ENCODE peak calls at places on chromosomes 12 and 14, in four cellular contexts. D, B, A and R are unnamed samples.

GRCh38 chr12:15602051-15602672 is 187.0 kb downstream of the EPS8 start:
- DNase-seq in D (no peak), B (peak; percentile 31), A (no peak), R (no peak)

GRCh38 chr12:59164991-59165718 is 244.9 kb upstream of the LRIG3 start:
- DNase-seq in A (no peak), D (no peak), B (peak; percentile 64), R (peak; percentile 44)

GRCh38 chr14:51677738-51678137 is 26.0 kb downstream of the FRMD6 start:
- DNase-seq in B (no peak), D (no peak), A (no peak), R (no peak)

GRCh38 chr12:645563-646071 is 17.6 kb downstream of the NINJ2 start:
- DNase-seq in D (no peak), B (peak; percentile 62), A (no peak), R (peak; percentile 35)

GRCh38 chr12:47832263-47832933 is 12.7 kb upstream of the HDAC7 start:
- DNase-seq in A (no peak), D (no peak), B (no peak), R (no peak)

GRCh38 chr14:51657762-51658161 is 6.1 kb downstream of the FRMD6 start:
- DNase-seq in D (no peak), A (no peak), B (peak; percentile 61), R (no peak)

GRCh38 chr14:70698288-70698687 is 56.6 kb downstream of the TTC9 start:
- DNase-seq in A (no peak), B (peak; percentile 19), D (no peak), R (peak; percentile 44)

GRCh38 chr14:22159049-22159448 is 430.0 kb downstream of the DAD1 start:
- DNase-seq in A (no peak), B (no peak), D (no peak), R (no peak)

GRCh38 chr12:12616512-12617275 is 5.0 kb downstream of the CREBL2 start:
- DNase-seq in D (no peak), B (peak; percentile 44), A (no peak), R (no peak)

GRCh38 chr12:100820314-100820713 is 25.7 kb downstream of the ANO4 start:
- DNase-seq in D (no peak), A (no peak), B (peak; percentile 67), R (no peak)

GRCh38 chr12:57864811-57865751 is 18.6 kb upstream of the CTDSP2 start:
- DNase-seq in B (peak; percentile 77), D (no peak), A (peak; percentile 73), R (peak; percentile 65)

GRCh38 chr12:109738878-109739665 is 25.4 kb downstream of the FAM222A start:
- DNase-seq in A (no peak), D (peak; percentile 25), B (peak; percentile 1), R (no peak)

GRCh38 chr12:31325524-31325875 is 450 bp downstream of the SINHCAF start:
- DNase-seq in A (no peak), D (no peak), B (no peak), R (no peak)

GRCh38 chr12:77667101-77667500 is 163.6 kb upstream of the NAV3 start:
- DNase-seq in D (no peak), A (no peak), B (peak; percentile 4), R (peak; percentile 82)

GRCh38 chr12:47773062-47773857 is at the start of gene SLC48A1:
- DNase-seq in A (peak; percentile 85), D (peak; percentile 79), B (peak; percentile 46), R (peak; percentile 78)

GRCh38 chr12:105960319-105961076 is 178.3 kb downstream of the NUAK1 start:
- DNase-seq in D (no peak), A (no peak), B (no peak), R (no peak)
- H2BK5ac ChIP-seq in D (no peak overlapping the region), A (no peak overlapping the region), B (no peak overlapping the region), R (no peak overlapping the region)

GRCh38 chr12:114657597-114657920 is 26.4 kb downstream of the TBX3 start:
- DNase-seq in B (no peak), D (no peak), A (no peak), R (no peak)

GRCh38 chr12:114659084-114659483 is 24.9 kb downstream of the TBX3 start:
- DNase-seq in D (no peak), B (no peak), A (no peak), R (no peak)

GRCh38 chr12:114658002-114658441 is 26.0 kb downstream of the TBX3 start:
- DNase-seq in B (peak; percentile 13), A (no peak), D (no peak), R (no peak)

GRCh38 chr12:114655934-114656697 is 27.9 kb downstream of the TBX3 start:
- DNase-seq in B (peak; percentile 93), A (no peak), D (no peak), R (peak; percentile 78)

DNA sequence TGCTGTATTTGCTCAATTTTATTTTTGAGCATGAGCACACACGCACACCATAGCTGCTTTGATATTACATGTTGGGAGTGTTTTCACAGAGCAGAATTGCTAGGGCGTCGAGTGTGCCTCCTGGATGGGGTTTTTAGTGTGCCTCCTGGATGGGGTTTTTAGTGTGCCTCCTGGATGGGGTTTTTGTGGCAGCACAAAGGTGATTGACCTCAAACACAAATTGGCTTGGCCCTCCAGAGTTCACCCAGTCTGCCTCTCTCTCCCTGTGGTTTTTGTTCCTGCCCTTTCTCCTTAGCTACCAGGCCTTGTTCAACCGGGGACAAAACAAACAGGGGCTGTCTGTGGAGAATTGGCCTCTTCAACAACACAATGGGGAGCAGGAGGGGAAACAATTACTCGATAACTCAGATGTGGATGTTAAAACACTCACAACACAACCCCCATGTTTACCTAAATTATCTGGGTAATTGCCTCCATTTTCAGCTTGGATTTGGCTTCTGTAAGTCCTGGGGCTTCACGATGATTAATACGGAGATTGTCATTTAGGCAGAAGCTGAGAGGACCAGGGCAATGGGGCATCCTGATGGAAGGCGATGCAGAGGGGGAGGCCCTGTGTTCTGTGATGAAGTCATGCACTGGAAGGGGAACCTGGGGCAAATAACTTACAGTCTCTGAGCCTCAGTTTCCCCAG is 26.9 kb downstream of the TBX3 start:
- DNase-seq in B (no peak), D (peak; percentile 42), A (peak; percentile 47), R (no peak)
- H2BK15ac ChIP-seq in B (no peak overlapping the region), D (no peak overlapping the region), A (no peak overlapping the region), R (no peak overlapping the region)

GRCh38 chr12:119673634-119674033 is 5.7 kb downstream of the PRKAB1 start:
- DNase-seq in D (no peak), A (no peak), B (no peak), R (no peak)

GRCh38 chr12:119669744-119670472 is 2.0 kb downstream of the PRKAB1 start:
- DNase-seq in D (no peak), A (no peak), B (no peak), R (no peak)

GRCh38 chr12:119671070-119671469 is 3.1 kb downstream of the PRKAB1 start:
- DNase-seq in B (no peak), D (no peak), A (no peak), R (no peak)

GRCh38 chr12:119674560-119674959 is 6.6 kb downstream of the PRKAB1 start:
- DNase-seq in B (no peak), D (no peak), A (no peak), R (no peak)

GRCh38 chr12:119672194-119672593 is 4.3 kb downstream of the PRKAB1 start:
- DNase-seq in D (no peak), A (no peak), B (no peak), R (no peak)
- H4K5ac ChIP-seq in D (no peak overlapping the region), A (no peak overlapping the region), B (no peak overlapping the region), R (no peak overlapping the region)

DNA sequence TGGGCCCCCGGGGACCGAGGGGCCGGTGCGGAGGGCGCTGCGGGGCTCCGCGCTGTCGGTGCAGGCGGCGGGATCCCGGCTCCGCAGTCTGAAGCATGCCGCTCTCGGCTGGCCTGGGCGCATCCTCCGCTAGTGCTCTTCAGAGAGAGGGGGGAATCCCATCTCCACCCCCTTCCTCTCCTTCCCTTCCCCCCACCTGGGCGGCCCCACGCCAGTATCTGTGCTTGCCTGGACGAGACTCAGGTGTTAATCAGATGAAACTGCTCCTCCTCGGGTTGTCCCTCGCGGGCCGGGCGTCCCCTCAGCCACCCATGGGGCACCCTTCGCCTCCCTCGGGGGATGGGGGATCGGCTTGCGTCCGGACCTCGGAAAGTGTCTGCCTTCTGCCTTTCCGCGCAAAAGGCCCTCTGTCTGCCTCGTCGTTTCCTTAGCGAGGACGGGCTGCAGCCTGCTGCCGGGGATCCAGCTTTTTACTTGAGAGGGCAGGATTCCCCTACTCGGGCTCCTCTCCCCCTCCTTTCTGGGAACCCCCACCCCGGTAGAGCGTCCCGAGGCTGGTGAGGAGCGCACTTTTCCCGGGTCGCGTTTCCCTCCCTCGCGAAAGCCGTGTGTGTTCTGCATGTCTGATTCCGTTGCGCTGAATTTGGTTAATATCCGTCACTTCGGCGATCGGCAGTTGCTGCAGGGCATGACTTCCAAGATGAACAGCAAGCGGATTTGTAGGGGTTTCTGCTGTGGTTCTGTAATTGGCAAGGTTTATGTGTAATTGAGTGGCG is 1.1 kb downstream of the GPHN start:
- DNase-seq in D (peak; percentile 31), B (peak; percentile 15), A (peak; percentile 67), R (peak; percentile 47)
- H2BK5ac ChIP-seq in D (no peak overlapping the region), B (no peak overlapping the region), A (no peak overlapping the region), R (no peak overlapping the region)

DNA sequence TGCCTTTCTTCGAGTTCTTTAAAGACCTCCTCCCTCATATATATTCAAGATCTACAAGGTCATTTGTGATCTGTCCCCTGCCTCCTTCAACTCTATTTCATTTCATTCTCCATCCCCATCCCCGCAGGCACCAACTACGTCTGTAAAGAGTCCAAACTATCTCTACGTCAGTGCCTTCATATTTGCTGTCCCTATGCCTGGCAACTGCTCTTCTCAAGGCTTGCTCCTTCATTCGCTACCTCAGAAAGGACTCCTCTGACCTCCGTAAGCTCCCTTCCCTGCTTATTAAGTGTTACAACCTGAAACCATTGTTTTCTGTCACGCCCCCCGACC is 650 bp downstream of the LLPH start:
- DNase-seq in B (no peak), D (no peak), A (no peak), R (peak; percentile 33)
- H2BK15ac ChIP-seq in B (no peak overlapping the region), D (no peak overlapping the region), A (no peak overlapping the region), R (no peak overlapping the region)

GRCh38 chr12:121209221-121209620 is 708 bp upstream of the P2RX4 start:
- DNase-seq in A (no peak), B (no peak), D (no peak), R (no peak)
- H4K5ac ChIP-seq in A (no peak overlapping the region), B (peak overlapping the region; percentile 26), D (no peak overlapping the region), R (no peak overlapping the region)

DNA sequence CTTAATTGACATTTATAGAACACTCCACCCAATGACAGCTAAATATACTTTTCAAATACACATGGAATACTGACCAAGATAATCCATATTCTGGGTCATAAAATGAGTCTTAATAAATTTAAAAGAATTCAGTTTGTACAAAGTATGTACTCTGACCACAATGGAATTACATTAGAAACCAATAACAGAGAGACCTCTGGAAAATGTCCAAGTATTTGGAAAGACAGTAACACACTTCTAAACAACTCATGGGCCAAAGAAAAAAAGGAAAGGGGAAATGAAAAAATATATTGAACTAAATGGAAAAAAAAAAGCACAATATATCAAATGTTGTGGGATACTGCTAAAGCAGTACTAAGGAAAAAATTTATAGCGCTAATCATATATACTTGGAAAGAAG is 52.0 kb downstream of the CRACR2A start:
- DNase-seq in B (peak; percentile 51), D (no peak), A (no peak), R (no peak)
- H2BK5ac ChIP-seq in B (no peak overlapping the region), D (no peak overlapping the region), A (no peak overlapping the region), R (no peak overlapping the region)